ENCODE peak calls at places on chromosome 3, in five cellular contexts. W, L, Q, D and E are unnamed samples.
A peak's percentile ranks its signal among the peaks of the same experiment; 100 is the strongest.

GRCh38 chr3:64939309-64939708 is 251.5 kb upstream of the ADAMTS9 start:
- DNase-seq in W (no peak), L (no peak), Q (no peak), D (no peak), E (no peak)

GRCh38 chr3:3200632-3201212 is 21.2 kb upstream of the CRBN start:
- DNase-seq in W (peak; percentile 65), L (peak; percentile 58), Q (no peak), D (no peak), E (no peak)

GRCh38 chr3:184911570-184911969 is 99.6 kb downstream of the VPS8 start:
- DNase-seq in W (peak; percentile 89), L (no peak), Q (no peak), D (no peak), E (no peak)

GRCh38 chr3:169498336-169498735 is 165.2 kb downstream of the MECOM start:
- DNase-seq in W (no peak), L (no peak), Q (no peak), D (no peak), E (no peak)

GRCh38 chr3:64191822-64192221 is 33.4 kb downstream of the PRICKLE2 start:
- DNase-seq in W (no peak), L (no peak), Q (no peak), D (no peak), E (no peak)

GRCh38 chr3:99896482-99896881 is 78.8 kb downstream of the CMSS1 start:
- DNase-seq in W (no peak), L (no peak), Q (no peak), D (no peak), E (peak; percentile 85)

GRCh38 chr3:195756935-195757302 is 36.1 kb downstream of the MUC20 start:
- DNase-seq in W (no peak), L (no peak), Q (no peak), D (no peak), E (no peak)

GRCh38 chr3:30855390-30855789 is 39.1 kb downstream of the GADL1 start:
- DNase-seq in W (no peak), L (no peak), Q (no peak), D (no peak), E (no peak)

GRCh38 chr3:42804113-42804830 is at the start of gene HIGD1A:
- DNase-seq in W (peak; percentile 95), L (peak; percentile 93), Q (peak; percentile 98), D (peak; percentile 78), E (peak; percentile 75)

GRCh38 chr3:118932822-118933558 is 101.7 kb downstream of the IGSF11 start:
- DNase-seq in W (no peak), L (no peak), Q (no peak), D (no peak), E (no peak)

GRCh38 chr3:176514297-176514696 is 683.0 kb downstream of the TBL1XR1 start:
- DNase-seq in W (peak; percentile 76), L (peak; percentile 27), Q (no peak), D (no peak), E (peak; percentile 16)

GRCh38 chr3:69738291-69738690 is 973 bp upstream of the MITF start:
- DNase-seq in W (no peak), L (no peak), Q (no peak), D (no peak), E (no peak)

GRCh38 chr3:13497386-13497785 is 17.3 kb downstream of the HDAC11 start:
- DNase-seq in W (no peak), L (no peak), Q (no peak), D (no peak), E (no peak)

GRCh38 chr3:186318135-186318534 is 43.9 kb downstream of the DGKG start:
- DNase-seq in W (no peak), L (no peak), Q (no peak), D (no peak), E (no peak)

GRCh38 chr3:15654891-15655290 is 53.3 kb downstream of the BTD start:
- DNase-seq in W (no peak), L (no peak), Q (no peak), D (no peak), E (no peak)

GRCh38 chr3:47000198-47000815 is 20.8 kb downstream of the NBEAL2 start:
- DNase-seq in W (no peak), L (no peak), Q (no peak), D (no peak), E (no peak)

GRCh38 chr3:195886181-195887141 is 21.9 kb downstream of the TNK2 start:
- DNase-seq in W (no peak), L (no peak), Q (no peak), D (no peak), E (no peak)

GRCh38 chr3:193796089-193796488 is 203.1 kb downstream of the OPA1 start:
- DNase-seq in W (no peak), L (no peak), Q (no peak), D (no peak), E (no peak)

GRCh38 chr3:87855626-87856025 is 203.2 kb downstream of the CGGBP1 start:
- DNase-seq in W (no peak), L (no peak), Q (no peak), D (no peak), E (no peak)

GRCh38 chr3:67646586-67647234 is 7.7 kb downstream of the SUCLG2 start:
- DNase-seq in W (no peak), L (no peak), Q (no peak), D (no peak), E (no peak)

GRCh38 chr3:112111785-112112402 is 21.2 kb downstream of the GCSAM start:
- DNase-seq in W (peak; percentile 68), L (peak; percentile 59), Q (no peak), D (peak; percentile 24), E (peak; percentile 92)

GRCh38 chr3:151835751-151836550 is 22.0 kb downstream of the AADAC start:
- DNase-seq in W (no peak), L (no peak), Q (no peak), D (no peak), E (no peak)